ENCODE peak calls at places on chromosome 4, in nine cellular contexts. L, W, U, R, K, X, S, Y and F are unnamed samples.

GRCh38 chr4:6257243-6258025 is 12.2 kb upstream of the WFS1 start:
- DNase-seq in L (no peak), W (no peak), U (no peak), R (no peak), K (peak), X (no peak), S (no peak), Y (no peak), F (peak)

GRCh38 chr4:10781805-10782204 is 97.2 kb upstream of the CLNK start:
- DNase-seq in L (no peak), W (no peak), U (no peak), R (no peak), K (no peak), X (no peak), S (no peak), Y (no peak), F (peak)

GRCh38 chr4:804804-805203 is 21.1 kb downstream of the CPLX1 start:
- DNase-seq in L (no peak), W (no peak), U (no peak), R (no peak), K (no peak), X (no peak), S (no peak), Y (no peak), F (no peak)

GRCh38 chr4:108571027-108571569 is 49.3 kb upstream of the RPL34 start:
- DNase-seq in L (no peak), W (no peak), U (no peak), R (no peak), K (no peak), X (no peak), S (no peak), Y (no peak), F (peak)

GRCh38 chr4:165542476-165542875 is 163.7 kb downstream of the CPE start:
- DNase-seq in L (no peak), W (no peak), U (no peak), R (no peak), K (no peak), X (no peak), S (no peak), Y (no peak), F (no peak)

GRCh38 chr4:68490826-68491457 is 43.7 kb downstream of the TMPRSS11E start:
- DNase-seq in L (no peak), W (peak), U (no peak), R (no peak), K (no peak), X (no peak), S (no peak), Y (no peak), F (peak)

GRCh38 chr4:3677671-3678070 is 88.5 kb upstream of the ADRA2C start:
- DNase-seq in L (no peak), W (no peak), U (no peak), R (no peak), K (no peak), X (no peak), S (no peak), Y (no peak), F (no peak)

GRCh38 chr4:139593091-139593564 is 37.1 kb upstream of the SETD7 start:
- DNase-seq in L (no peak), W (peak), U (no peak), R (no peak), K (no peak), X (no peak), S (no peak), Y (peak), F (peak)

GRCh38 chr4:25954293-25954904 is 40.4 kb downstream of the SMIM20 start:
- DNase-seq in L (no peak), W (no peak), U (no peak), R (no peak), K (no peak), X (no peak), S (no peak), Y (no peak), F (no peak)

GRCh38 chr4:118014831-118015230 is 19.5 kb upstream of the NDST3 start:
- DNase-seq in L (no peak), W (no peak), U (no peak), R (no peak), K (no peak), X (no peak), S (no peak), Y (no peak), F (no peak)

DNA sequence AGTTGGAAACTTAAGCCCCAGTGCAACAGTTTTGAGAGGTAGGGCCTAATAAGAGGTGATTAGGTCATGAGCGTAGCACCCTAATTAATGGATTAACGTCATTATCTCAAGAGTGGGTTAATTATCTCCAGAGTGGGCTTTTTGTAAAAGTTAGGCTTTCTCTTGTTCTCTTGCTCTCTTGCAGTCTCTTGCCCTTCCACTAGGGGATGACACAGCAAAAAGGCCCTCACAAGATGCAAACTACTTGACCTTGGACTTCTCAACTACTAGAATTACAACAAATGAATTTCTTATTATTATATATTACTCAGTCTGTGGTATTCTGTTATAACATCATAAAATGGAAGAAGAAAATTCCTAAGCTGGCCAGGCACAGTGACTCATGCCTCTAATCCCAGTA is 22.1 kb upstream of the NDST3 start:
- DNase-seq in L (no peak), W (no peak), U (no peak), R (no peak), K (no peak), X (no peak), S (no peak), Y (no peak), F (no peak)
- TF ChIP-seq CTCF in L (peak), W (no peak), U (peak), R (no peak), K (no peak), X (peak), S (peak), Y (no peak), F (peak)

GRCh38 chr4:74623041-74623440 is 171.3 kb downstream of the BTC start:
- DNase-seq in L (no peak), W (peak), U (no peak), R (no peak), K (peak), X (peak), S (no peak), Y (no peak), F (peak)
- TF ChIP-seq CTCF in L (peak), W (peak), U (peak), R (no peak), K (no peak), X (peak), S (peak), Y (no peak), F (peak)

GRCh38 chr4:134935320-134935719 is 733.7 kb upstream of the PABPC4L start:
- DNase-seq in L (peak), W (peak), U (no peak), R (no peak), K (peak), X (no peak), S (no peak), Y (no peak), F (peak)
- TF ChIP-seq CTCF in L (peak), W (peak), U (no peak), R (no peak), K (no peak), X (peak), S (peak), Y (no peak), F (peak)

GRCh38 chr4:158856852-158857251 is 88.0 kb downstream of the FNIP2 start:
- DNase-seq in L (no peak), W (peak), U (peak), R (no peak), K (no peak), X (peak), S (no peak), Y (no peak), F (peak)
- TF ChIP-seq CTCF in L (peak), W (peak), U (peak), R (peak), K (no peak), X (peak), S (peak), Y (peak), F (peak)